ENCODE peak calls at places on chromosomes 16 and 17, in eight cellular contexts. B is cardiac fibroblast, D is psoas muscle, Q is stomach, J is fibroblast of pulmonary artery, R is A673, X is lower leg skin, P is bronchial epithelial cell. F is an unnamed sample.

GRCh38 chr16:67470314-67470713 is 10.6 kb downstream of the ATP6V0D1 start:
- DNase-seq in P (no peak), X (peak), R (no peak), D (peak), B (no peak), Q (peak), J (no peak), F (peak)

GRCh38 chr16:68368602-68368944 is 57.8 kb downstream of the PRMT7 start:
- DNase-seq in Q (no peak), J (no peak), B (no peak), X (no peak), P (no peak), R (no peak), D (no peak), F (peak)

GRCh38 chr17:59754547-59754946 is 47.1 kb downstream of the VMP1 start:
- DNase-seq in R (peak), X (no peak), Q (no peak), J (peak), P (peak), D (no peak), B (peak), F (no peak)

GRCh38 chr17:74842599-74843351 is 16.9 kb downstream of the GRIN2C start:
- DNase-seq in R (peak), D (peak), X (no peak), J (peak), P (peak), B (peak), Q (peak), F (peak)

GRCh38 chr17:61410100-61410551 is 10.5 kb downstream of the TBX2 start:
- DNase-seq in D (no peak), Q (no peak), B (no peak), P (no peak), R (no peak), J (no peak), X (no peak), F (peak)

GRCh38 chr17:27816946-27817345 is 16.6 kb upstream of the NOS2 start:
- DNase-seq in D (no peak), B (no peak), X (no peak), R (no peak), P (no peak), Q (no peak), J (no peak), F (no peak)

GRCh38 chr16:59412275-59412841 is 678.2 kb upstream of the GOT2 start:
- DNase-seq in D (no peak), Q (no peak), J (no peak), B (peak), R (no peak), P (no peak), X (no peak), F (no peak)

GRCh38 chr17:5097101-5097834 is 14.4 kb downstream of the ZNF232 start:
- DNase-seq in P (no peak), J (no peak), B (no peak), Q (peak), D (peak), R (peak), X (peak), F (no peak)

GRCh38 chr17:40901981-40902862 is 17.2 kb upstream of the KRT20 start:
- DNase-seq in Q (no peak), B (no peak), P (peak), J (peak), R (no peak), D (no peak), X (no peak), F (no peak)

GRCh38 chr17:69779378-69780214 is 295.4 kb upstream of the KCNJ16 start:
- DNase-seq in X (no peak), Q (no peak), J (peak), R (no peak), P (peak), B (peak), D (no peak), F (no peak)

GRCh38 chr16:86471896-86472295 is 38.4 kb upstream of the FOXF1 start:
- DNase-seq in R (no peak), Q (no peak), J (no peak), P (no peak), X (no peak), D (no peak), B (peak), F (no peak)

GRCh38 chr16:22614271-22614947 is 103.7 kb downstream of the NPIPB5 start:
- DNase-seq in P (peak), B (peak), D (no peak), Q (no peak), X (no peak), J (no peak), R (no peak), F (no peak)

GRCh38 chr17:37802712-37803416 is 58.0 kb upstream of the HNF1B start:
- DNase-seq in X (peak), D (no peak), Q (peak), P (no peak), B (peak), J (peak), R (no peak), F (no peak)

GRCh38 chr16:84138824-84139627 is 6.0 kb downstream of the HSDL1 start:
- DNase-seq in B (no peak), R (peak), X (no peak), Q (peak), J (peak), P (no peak), D (peak), F (no peak)

GRCh38 chr16:81873843-81874752 is 95.0 kb downstream of the PLCG2 start:
- DNase-seq in X (peak), Q (peak), R (peak), J (peak), P (peak), D (peak), B (peak), F (no peak)

GRCh38 chr16:4245400-4245799 is 3.5 kb upstream of the SRL start:
- DNase-seq in R (no peak), P (no peak), J (peak), D (no peak), Q (no peak), X (no peak), B (peak), F (no peak)

GRCh38 chr16:16029431-16030011 is 80.1 kb downstream of the ABCC1 start:
- DNase-seq in D (no peak), P (no peak), Q (no peak), X (no peak), J (peak), R (no peak), B (peak), F (no peak)

GRCh38 chr16:87855852-87856715 is 13.2 kb downstream of the SLC7A5 start:
- DNase-seq in B (peak), Q (peak), J (peak), R (no peak), X (no peak), D (peak), P (no peak), F (peak)

GRCh38 chr17:43670645-43671074 is 8.9 kb upstream of the MEOX1 start:
- DNase-seq in Q (no peak), B (no peak), D (no peak), J (no peak), X (no peak), P (no peak), R (no peak), F (no peak)

GRCh38 chr17:4066210-4066609 is 76.6 kb downstream of the ZZEF1 start:
- DNase-seq in D (no peak), B (no peak), P (no peak), R (no peak), J (no peak), Q (no peak), X (no peak), F (no peak)

GRCh38 chr16:54284319-54284930 is 2.2 kb downstream of the IRX3 start:
- DNase-seq in B (no peak), X (no peak), J (no peak), D (no peak), Q (peak), P (no peak), R (no peak), F (no peak)
- H3K4me3 ChIP-seq in B (peak), X (peak), J (peak), D (peak), Q (peak), P (peak), R (peak), F (peak)

DNA sequence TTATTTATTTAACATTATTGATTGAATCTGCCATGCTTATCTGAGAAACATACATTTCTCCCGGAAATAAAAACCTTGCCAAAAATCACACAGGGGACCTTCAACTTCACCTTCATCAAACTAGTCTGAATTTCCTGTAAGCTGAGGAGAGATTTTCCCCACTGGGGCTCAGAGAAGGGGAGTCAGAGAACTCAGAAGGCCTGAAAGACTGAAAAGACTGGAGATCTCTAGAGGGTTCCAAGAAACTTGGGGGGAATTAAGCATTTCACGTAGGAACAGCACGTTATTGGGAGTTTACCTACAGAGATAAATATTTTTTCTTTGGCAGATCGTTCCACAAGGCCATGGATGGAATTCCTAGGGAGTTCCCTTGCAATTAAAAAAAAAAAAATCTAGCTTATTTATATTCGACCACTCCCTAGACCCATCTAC is 528 bp upstream of the NOL11 start:
- DNase-seq in X (no peak), Q (no peak), D (no peak), B (no peak), P (no peak), R (no peak), J (no peak), F (no peak)
- H3K4me3 ChIP-seq in X (peak), Q (peak), D (peak), B (peak), P (peak), R (peak), J (peak), F (peak)

GRCh38 chr16:74699666-74700065 is 996 bp downstream of the MLKL start:
- DNase-seq in J (no peak), D (no peak), Q (no peak), B (no peak), P (no peak), R (no peak), X (no peak), F (no peak)
- H3K4me3 ChIP-seq in J (peak), D (peak), Q (peak), B (peak), P (peak), R (peak), X (no peak), F (peak)

GRCh38 chr17:36486204-36487194 is at the start of gene ZNHIT3:
- DNase-seq in P (peak), X (peak), B (peak), Q (peak), J (peak), R (peak), D (peak), F (peak)

GRCh38 chr17:36482611-36483504 is 3.6 kb upstream of the ZNHIT3 start:
- DNase-seq in J (peak), Q (peak), D (peak), X (peak), R (peak), B (peak), P (peak), F (peak)

GRCh38 chr17:36481829-36482228 is 4.7 kb upstream of the ZNHIT3 start:
- DNase-seq in R (no peak), D (no peak), J (no peak), P (no peak), X (no peak), Q (no peak), B (no peak), F (no peak)

GRCh38 chr17:36485027-36485426 is 1.5 kb upstream of the ZNHIT3 start:
- DNase-seq in P (no peak), X (no peak), J (no peak), Q (no peak), B (no peak), R (no peak), D (no peak), F (no peak)

DNA sequence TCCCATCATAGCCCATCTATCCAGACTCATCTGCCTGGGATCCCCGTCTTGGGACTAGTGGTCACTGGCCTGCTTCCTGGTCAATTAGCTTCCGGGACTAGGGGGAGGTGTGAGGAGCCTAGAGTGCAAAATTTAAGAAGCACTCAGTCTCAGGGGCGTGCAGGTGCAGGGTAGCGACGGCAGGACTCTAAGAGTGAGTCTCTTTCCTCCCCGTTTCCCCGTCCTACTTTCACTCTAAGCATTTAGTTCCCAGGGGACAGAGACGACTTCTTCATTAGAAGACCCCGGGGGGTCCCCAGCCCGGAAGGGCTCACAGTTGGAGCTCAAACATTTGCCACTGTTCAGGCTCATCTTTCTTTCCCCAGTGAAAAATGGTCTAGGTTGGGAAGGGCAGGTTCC is 677 bp upstream of the ZNHIT3 start:
- DNase-seq in B (no peak), D (no peak), Q (no peak), R (peak), J (no peak), X (no peak), P (no peak), F (no peak)
- H3K4me3 ChIP-seq in B (peak), D (peak), Q (peak), R (peak), J (peak), X (no peak), P (peak), F (peak)

GRCh38 chr17:1625507-1626080 is 3.0 kb downstream of the SLC43A2 start:
- DNase-seq in P (no peak), X (no peak), J (no peak), B (no peak), Q (peak), R (no peak), D (no peak), F (no peak)
- H3K4me3 ChIP-seq in P (no peak), X (no peak), J (no peak), B (no peak), Q (no peak), R (no peak), D (peak), F (no peak)

GRCh38 chr16:2963611-2964415 is at the start of gene KREMEN2:
- DNase-seq in P (peak), D (no peak), J (no peak), R (peak), B (no peak), Q (no peak), X (no peak), F (no peak)

GRCh38 chr16:2963074-2963610 is 933 bp upstream of the KREMEN2 start:
- DNase-seq in D (no peak), X (no peak), B (no peak), J (no peak), Q (no peak), P (no peak), R (no peak), F (no peak)

GRCh38 chr16:2960183-2961010 is 3.7 kb upstream of the KREMEN2 start:
- DNase-seq in R (no peak), B (no peak), P (no peak), Q (no peak), X (no peak), D (no peak), J (no peak), F (no peak)

GRCh38 chr16:2964416-2965223 is 545 bp downstream of the KREMEN2 start:
- DNase-seq in D (no peak), J (no peak), X (no peak), Q (peak), R (peak), P (peak), B (no peak), F (no peak)

GRCh38 chr16:2962334-2963073 is 1.6 kb upstream of the KREMEN2 start:
- DNase-seq in D (no peak), J (no peak), Q (no peak), R (no peak), P (no peak), X (no peak), B (no peak), F (no peak)
- H3K4me3 ChIP-seq in D (peak), J (no peak), Q (no peak), R (peak), P (no peak), X (no peak), B (no peak), F (no peak)

DNA sequence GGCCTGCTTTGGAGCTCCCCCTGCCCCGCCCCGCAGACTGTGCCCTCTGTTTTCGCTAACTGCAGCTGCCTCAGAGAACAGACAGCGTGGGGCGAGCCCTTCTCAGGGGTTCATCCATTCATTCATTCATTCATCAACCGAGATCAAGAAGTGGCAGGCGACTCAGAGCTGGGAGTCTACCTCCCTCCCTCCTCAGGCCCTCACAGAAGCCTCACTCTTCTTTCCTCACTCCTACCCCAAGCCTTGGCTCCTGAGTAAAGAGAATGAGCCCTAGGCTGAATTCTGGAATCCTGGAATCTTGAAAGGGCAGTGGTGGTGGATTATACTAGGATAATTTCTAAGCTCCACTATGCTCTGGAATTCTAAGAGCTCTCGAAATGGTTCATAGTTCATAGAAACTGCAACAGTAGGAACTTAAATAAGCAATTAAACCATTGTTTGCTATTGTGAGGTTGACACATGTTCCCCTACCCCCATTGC is 2.3 kb upstream of the DLX3 start:
- DNase-seq in X (no peak), P (no peak), R (no peak), B (no peak), J (no peak), D (no peak), Q (no peak), F (no peak)
- H3K4me3 ChIP-seq in X (no peak), P (no peak), R (peak), B (no peak), J (no peak), D (peak), Q (peak), F (peak)

F was measured in left lung.